ENCODE peak calls at places on chromosome 22, in seven cellular contexts. T is upper lobe of right lung; I is DND-41; V is tibial nerve; R is upper lobe of left lung; Q is CD8-positive, alpha-beta T cell; K is A549. S is an unnamed sample. For H3K9me3, the result is how much of the 10 kb centered on the place peaks cover.

GRCh38 chr22:20239951-20240773 is 28.0 kb downstream of the RTN4R start:
- DNase-seq in T (no peak), I (no peak), V (no peak), R (peak), Q (no peak), K (no peak), S (no peak)

GRCh38 chr22:32650553-32651345 is 150.8 kb upstream of the TIMP3 start:
- DNase-seq in T (no peak), I (no peak), V (no peak), R (no peak), Q (no peak), K (no peak), S (no peak)

GRCh38 chr22:32354360-32355351 is 3.0 kb upstream of the RFPL3 start:
- DNase-seq in T (no peak), I (no peak), V (no peak), R (peak), Q (no peak), K (no peak), S (peak)

GRCh38 chr22:21589415-21589814 is 21.9 kb downstream of the UBE2L3 start:
- DNase-seq in T (no peak), I (no peak), V (no peak), R (no peak), Q (no peak), K (no peak), S (no peak)

GRCh38 chr22:34800265-34800664 is 265.7 kb upstream of the ISX start:
- DNase-seq in T (no peak), I (no peak), V (no peak), R (no peak), Q (no peak), K (no peak), S (no peak)

GRCh38 chr22:31154975-31155374 is 5.0 kb upstream of the RNF185 start:
- DNase-seq in T (no peak), I (no peak), V (no peak), R (no peak), Q (no peak), K (no peak), S (no peak)

GRCh38 chr22:24592144-24592845 is 578 bp downstream of the LRRC75B start:
- DNase-seq in T (no peak), I (no peak), V (no peak), R (no peak), Q (no peak), K (no peak), S (peak)

GRCh38 chr22:23884133-23884532 is 10.1 kb upstream of the MIF start:
- DNase-seq in T (no peak), I (no peak), V (no peak), R (peak), Q (no peak), K (no peak), S (no peak)

GRCh38 chr22:36753120-36753802 is 22.7 kb downstream of the IFT27 start:
- DNase-seq in T (peak), I (no peak), V (no peak), R (no peak), Q (no peak), K (no peak), S (peak)

GRCh38 chr22:19767427-19768380 is 7.1 kb downstream of the TBX1 start:
- DNase-seq in T (no peak), I (no peak), V (no peak), R (peak), Q (no peak), K (no peak), S (no peak)

GRCh38 chr22:22716136-22716535 is 71.7 kb downstream of the GGTLC2 start:
- DNase-seq in T (no peak), I (no peak), V (no peak), R (no peak), Q (no peak), K (no peak), S (no peak)

GRCh38 chr22:43424865-43425630 is 13.2 kb downstream of the MPPED1 start:
- DNase-seq in T (no peak), I (no peak), V (no peak), R (peak), Q (no peak), K (no peak), S (no peak)

GRCh38 chr22:37043828-37044538 is 7.6 kb upstream of the KCTD17 start:
- DNase-seq in T (peak), I (peak), V (no peak), R (no peak), Q (peak), K (peak), S (peak)

GRCh38 chr22:43376765-43377485 is 33.8 kb upstream of the SCUBE1 start:
- DNase-seq in T (no peak), I (peak), V (no peak), R (no peak), Q (peak), K (no peak), S (no peak)

GRCh38 chr22:38034884-38035529 is 22.2 kb upstream of the PICK1 start:
- DNase-seq in T (no peak), I (no peak), V (no peak), R (no peak), Q (no peak), K (no peak), S (no peak)

GRCh38 chr22:46006379-46007002 is 29.5 kb upstream of the WNT7B start:
- DNase-seq in T (peak), I (peak), V (peak), R (peak), Q (peak), K (peak), S (peak)

GRCh38 chr22:29716814-29717213 is 3.0 kb upstream of the CABP7 start:
- DNase-seq in T (no peak), I (peak), V (no peak), R (no peak), Q (no peak), K (no peak), S (peak)

GRCh38 chr22:28799125-28799833 is 1.1 kb downstream of the XBP1 start:
- DNase-seq in T (no peak), I (peak), V (peak), R (no peak), Q (no peak), K (peak), S (peak)

GRCh38 chr22:44033689-44034088 is 9.6 kb downstream of the PARVB start:
- DNase-seq in T (no peak), I (no peak), V (no peak), R (no peak), Q (no peak), K (no peak), S (no peak)

GRCh38 chr22:42431401-42432019 is 693 bp downstream of the NFAM1 start:
- DNase-seq in T (no peak), I (no peak), V (no peak), R (no peak), Q (no peak), K (no peak), S (no peak)

GRCh38 chr22:33864723-33865130 is 55.5 kb downstream of the LARGE1 start:
- DNase-seq in T (no peak), I (no peak), V (no peak), R (no peak), Q (no peak), K (no peak), S (no peak)

GRCh38 chr22:22767876-22768602 is 119.6 kb upstream of the IGLL5 start:
- DNase-seq in T (no peak), I (no peak), V (no peak), R (no peak), Q (no peak), K (no peak), S (peak)

GRCh38 chr22:38153821-38154562 is 27.6 kb downstream of the PLA2G6 start:
- DNase-seq in T (peak), I (no peak), V (no peak), R (no peak), Q (no peak), K (no peak), S (peak)

GRCh38 chr22:27885977-27886842 is 32.8 kb downstream of the PITPNB start:
- DNase-seq in T (no peak), I (peak), V (peak), R (no peak), Q (peak), K (peak), S (peak)

GRCh38 chr22:23503142-23503541 is 76.9 kb downstream of the IGLL1 start:
- DNase-seq in T (peak), I (no peak), V (no peak), R (no peak), Q (no peak), K (no peak), S (no peak)

GRCh38 chr22:50526849-50527801 is 1.7 kb upstream of the SCO2 start:
- DNase-seq in T (peak), I (peak), V (no peak), R (no peak), Q (peak), K (peak), S (peak)

GRCh38 chr22:30444632-30445437 is 19.3 kb downstream of the MTFP1 start:
- DNase-seq in T (no peak), I (peak), V (no peak), R (no peak), Q (peak), K (peak), S (peak)

GRCh38 chr22:39984006-39984405 is 10.7 kb upstream of the FAM83F start:
- DNase-seq in T (peak), I (no peak), V (no peak), R (no peak), Q (no peak), K (no peak), S (no peak)

GRCh38 chr22:44319685-44320084 is 6.9 kb upstream of the SHISAL1 start:
- DNase-seq in T (no peak), I (no peak), V (no peak), R (no peak), Q (no peak), K (no peak), S (no peak)

GRCh38 chr22:20949698-20950183 is 17.3 kb upstream of the AIFM3 start:
- DNase-seq in T (no peak), I (no peak), V (no peak), R (no peak), Q (no peak), K (no peak), S (no peak)

DNA sequence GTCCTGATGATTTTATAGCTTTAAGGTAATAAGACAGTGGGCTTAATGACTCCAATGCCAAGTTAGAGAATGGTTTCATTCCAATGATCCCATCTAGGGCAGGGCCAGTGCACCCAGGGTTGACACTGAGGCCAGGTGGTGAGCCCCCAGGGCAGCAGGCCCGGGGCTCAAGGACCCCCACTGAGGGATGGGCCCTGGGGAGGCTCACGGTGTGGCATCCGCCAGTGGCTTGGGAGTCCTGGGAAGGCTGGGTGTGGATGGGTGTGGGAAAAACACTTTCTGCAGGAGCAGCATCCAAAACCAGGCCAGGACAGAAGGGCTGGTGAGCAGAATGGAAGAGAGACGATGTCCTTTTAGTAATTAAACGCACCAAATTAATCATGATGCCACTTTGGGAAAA is 626.3 kb downstream of the TBC1D22A start:
- DNase-seq in T (peak), I (no peak), V (no peak), R (no peak), Q (no peak), K (no peak), S (no peak)
- H3K9me3 ChIP-seq in T (under half), I (under half), V (under half), R (under half), Q (under half), K (under half), S (under half)

DNA sequence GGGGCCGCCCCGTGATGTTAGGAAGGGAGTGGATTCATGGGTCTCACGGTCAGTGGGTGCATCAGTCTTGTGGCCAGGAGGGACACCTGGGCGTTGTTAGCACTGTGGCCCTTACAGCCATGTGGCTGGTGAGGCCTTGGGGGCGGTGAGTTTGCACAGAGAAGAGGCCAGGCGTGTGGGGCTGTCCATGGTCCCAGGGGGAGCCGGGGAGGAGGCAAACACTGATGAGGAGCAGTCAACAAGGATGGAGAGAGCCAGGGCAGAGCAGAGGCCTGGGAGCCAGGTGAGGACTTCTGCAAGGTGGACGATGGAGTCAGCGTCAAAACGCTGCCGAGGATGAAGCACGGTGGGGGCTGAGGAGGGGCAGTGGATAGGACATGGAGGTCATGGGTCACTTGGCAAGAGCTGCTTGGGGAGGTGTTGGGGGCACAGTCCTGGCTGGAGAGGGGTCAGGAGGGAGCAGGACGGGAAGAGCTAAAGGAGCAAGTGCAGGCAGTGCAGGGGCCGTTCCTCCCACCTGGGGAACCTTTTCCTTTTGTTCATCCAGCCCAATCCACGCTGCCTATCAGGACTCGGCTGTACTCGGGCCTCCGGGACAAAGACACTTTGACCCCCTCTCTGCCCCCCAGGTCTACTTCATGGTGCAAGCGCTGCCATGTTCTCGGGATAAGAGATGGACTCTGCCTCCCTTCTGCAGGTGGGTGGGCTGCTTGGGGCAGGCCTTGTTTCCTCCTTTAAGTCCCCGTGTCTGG is 801.1 kb downstream of the TBC1D22A start:
- DNase-seq in T (no peak), I (no peak), V (no peak), R (no peak), Q (no peak), K (no peak), S (no peak)
- H3K9me3 ChIP-seq in T (under half), I (under half), V (under half), R (under half), Q (under half), K (under half), S (under half)

GRCh38 chr22:10781571-10782403 is 4746.2 kb upstream of the OR11H1 start:
- DNase-seq in T (no peak), I (no peak), V (no peak), R (no peak), Q (no peak), K (no peak), S (no peak)

GRCh38 chr22:10780281-10780680 is 4747.7 kb upstream of the OR11H1 start:
- DNase-seq in T (no peak), I (no peak), V (no peak), R (no peak), Q (no peak), K (no peak), S (no peak)

DNA sequence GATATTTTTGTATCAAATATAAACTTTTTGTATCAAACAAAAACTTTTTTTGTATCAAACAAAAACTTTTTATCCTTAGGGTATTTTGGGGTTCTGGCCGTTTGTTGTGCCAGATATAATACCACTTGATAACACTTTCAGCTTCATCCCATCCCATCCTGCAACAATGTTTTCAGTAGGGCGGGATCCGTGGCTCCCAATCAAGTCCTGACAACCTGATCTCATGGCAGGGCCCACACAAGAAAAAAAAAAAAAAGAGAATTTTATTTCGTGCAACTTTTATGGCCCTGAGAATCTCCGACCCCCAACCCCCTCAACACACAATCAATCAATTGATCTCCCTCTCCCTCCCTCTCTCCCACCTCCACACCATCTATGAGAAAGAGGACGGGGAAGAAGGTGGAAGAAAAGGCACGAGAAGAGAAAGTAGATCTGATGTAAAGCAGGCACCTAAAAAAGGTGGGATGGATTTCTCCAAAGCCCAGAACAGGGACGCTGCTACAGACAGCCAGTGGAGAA is 4749.6 kb upstream of the OR11H1 start:
- DNase-seq in T (no peak), I (no peak), V (no peak), R (no peak), Q (no peak), K (no peak), S (no peak)
- H3K9me3 ChIP-seq in T (under half), I (under half), V (under half), R (under half), Q (under half), K (under half), S (under half)

GRCh38 chr22:49079743-49080500 is 747.8 kb downstream of the BRD1 start:
- DNase-seq in T (peak), I (no peak), V (no peak), R (no peak), Q (no peak), K (no peak), S (no peak)

GRCh38 chr22:49077586-49077985 is 750.1 kb downstream of the BRD1 start:
- DNase-seq in T (peak), I (no peak), V (no peak), R (no peak), Q (no peak), K (no peak), S (no peak)

GRCh38 chr22:49080631-49081030 is 747.0 kb downstream of the BRD1 start:
- DNase-seq in T (peak), I (no peak), V (no peak), R (no peak), Q (no peak), K (no peak), S (no peak)

GRCh38 chr22:49078076-49078710 is 749.5 kb downstream of the BRD1 start:
- DNase-seq in T (peak), I (no peak), V (no peak), R (peak), Q (no peak), K (no peak), S (no peak)

GRCh38 chr22:49079027-49079725 is 748.5 kb downstream of the BRD1 start:
- DNase-seq in T (peak), I (no peak), V (no peak), R (no peak), Q (no peak), K (no peak), S (no peak)
- H3K9me3 ChIP-seq in T (under half), I (under half), V (under half), R (under half), Q (under half), K (under half), S (under half)

GRCh38 chr22:47260551-47260950 is 498.1 kb downstream of the TBC1D22A start:
- DNase-seq in T (no peak), I (no peak), V (no peak), R (no peak), Q (no peak), K (no peak), S (no peak)

GRCh38 chr22:47259049-47259448 is 496.6 kb downstream of the TBC1D22A start:
- DNase-seq in T (no peak), I (no peak), V (no peak), R (no peak), Q (no peak), K (no peak), S (no peak)

GRCh38 chr22:47257566-47257965 is 495.1 kb downstream of the TBC1D22A start:
- DNase-seq in T (no peak), I (no peak), V (no peak), R (no peak), Q (no peak), K (no peak), S (no peak)

GRCh38 chr22:47259990-47260389 is 497.5 kb downstream of the TBC1D22A start:
- DNase-seq in T (no peak), I (no peak), V (no peak), R (no peak), Q (no peak), K (no peak), S (peak)
- H3K9me3 ChIP-seq in T (under half), I (under half), V (under half), R (under half), Q (under half), K (under half), S (under half)

DNA sequence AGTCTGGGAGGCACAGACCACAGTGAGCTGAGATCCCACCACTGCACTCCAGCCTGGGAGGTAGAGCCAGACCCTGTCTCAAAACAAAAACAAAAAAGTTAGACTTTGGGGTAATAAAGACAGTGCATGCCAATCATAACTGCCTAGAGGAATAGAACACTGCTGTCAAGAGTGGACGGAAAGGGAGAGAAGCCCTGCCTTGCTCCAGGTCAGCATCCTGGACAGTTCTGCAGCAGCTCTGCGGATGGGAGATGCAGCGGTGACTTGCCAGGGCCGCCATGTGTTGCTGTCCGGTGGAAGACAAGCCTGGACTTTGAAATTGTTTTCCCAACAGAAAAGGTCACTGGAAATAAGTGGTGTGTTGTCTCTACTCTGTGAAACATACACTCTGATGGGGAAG is 618.2 kb downstream of the TBC1D22A start:
- DNase-seq in T (no peak), I (no peak), V (no peak), R (no peak), Q (no peak), K (no peak), S (no peak)
- H3K9me3 ChIP-seq in T (under half), I (under half), V (under half), R (under half), Q (under half), K (under half), S (under half)

DNA sequence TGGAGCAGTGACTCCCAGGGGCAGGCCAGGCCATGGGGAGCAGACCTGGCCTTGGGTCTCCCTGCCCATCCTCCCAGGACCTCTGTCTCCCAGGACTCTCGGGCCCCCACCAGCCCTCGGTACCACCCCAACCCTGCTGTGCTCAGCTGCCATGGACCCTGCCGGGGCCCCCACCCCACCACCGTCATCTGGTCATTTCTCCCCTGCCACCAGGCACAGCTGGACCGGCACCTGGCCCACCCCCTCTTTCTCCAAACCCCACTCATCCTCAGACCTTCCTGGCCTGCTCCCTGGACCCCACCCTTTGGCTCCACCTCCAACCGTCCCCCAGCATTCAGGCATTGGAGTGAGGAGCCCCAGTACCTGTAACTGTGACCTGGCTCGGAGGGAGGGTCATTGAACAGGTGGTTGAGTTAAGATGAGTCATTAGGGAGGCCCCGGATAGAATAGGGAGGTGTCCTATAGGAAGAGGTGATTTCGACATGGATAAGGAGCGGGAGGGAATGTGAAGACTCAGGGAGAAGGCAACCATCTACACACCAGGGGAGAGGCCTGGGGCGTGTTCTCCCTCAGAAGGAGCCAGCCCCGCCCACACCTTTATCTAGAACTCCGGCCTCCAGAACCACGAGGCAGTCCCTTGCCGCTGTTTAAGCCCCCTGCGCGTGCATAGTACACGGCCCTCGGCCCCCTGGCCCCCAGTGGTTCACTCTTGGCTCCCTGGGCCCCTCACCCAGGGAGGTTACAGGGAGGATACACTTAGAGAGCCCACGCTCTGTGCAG is 1395.9 kb downstream of the BRD1 start:
- DNase-seq in T (peak), I (no peak), V (no peak), R (peak), Q (no peak), K (no peak), S (no peak)
- H3K9me3 ChIP-seq in T (under half), I (under half), V (under half), R (under half), Q (under half), K (under half), S (under half)